ENCODE peak calls at places on chromosomes 5 and 9, in five cellular contexts. V is prostate gland, T is stomach, Y is breast epithelium, Q is suprapubic skin. X is an unnamed sample.

GRCh38 chr9:111928342-111928720 is 31.7 kb downstream of the UGCG start:
- DNase-seq in Y (no peak), V (no peak), Q (no peak), T (no peak), X (no peak)

GRCh38 chr5:77784735-77785134 is 8.6 kb upstream of the TBCA start:
- DNase-seq in V (no peak), Q (no peak), Y (no peak), T (no peak), X (no peak)

GRCh38 chr9:22469928-22470544 is 23.4 kb downstream of the DMRTA1 start:
- DNase-seq in Y (no peak), T (no peak), V (peak; percentile 13), Q (no peak), X (no peak)

GRCh38 chr5:67971223-67971830 is 244.2 kb upstream of the PIK3R1 start:
- DNase-seq in Q (no peak), V (no peak), Y (no peak), T (no peak), X (no peak)

GRCh38 chr9:115018547-115019435 is 88.4 kb upstream of the TNFSF8 start:
- DNase-seq in V (peak; percentile 33), Q (no peak), Y (no peak), T (no peak), X (no peak)

GRCh38 chr9:87336914-87337333 is 160.7 kb upstream of the DAPK1 start:
- DNase-seq in Y (no peak), V (peak; percentile 31), Q (no peak), T (peak; percentile 60), X (peak; percentile 82)

GRCh38 chr5:140131967-140132409 is 6.3 kb downstream of the IGIP start:
- DNase-seq in Y (no peak), Q (no peak), V (peak; percentile 33), T (peak; percentile 39), X (peak; percentile 90)

GRCh38 chr5:74767579-74767913 is 497 bp downstream of the NSA2 start:
- DNase-seq in Y (no peak), V (peak; percentile 4), Q (no peak), T (no peak), X (no peak)

GRCh38 chr5:127936439-127936972 is 147.1 kb upstream of the SLC12A2 start:
- DNase-seq in Q (no peak), T (no peak), Y (no peak), V (no peak), X (peak; percentile 75)

GRCh38 chr5:33180900-33181299 is 259.9 kb upstream of the TARS1 start:
- DNase-seq in Q (no peak), V (no peak), Y (no peak), T (no peak), X (no peak)

GRCh38 chr9:27473135-27473534 is 51.0 kb upstream of the IFNK start:
- DNase-seq in Y (peak; percentile 62), V (no peak), T (no peak), Q (peak; percentile 82), X (peak; percentile 92)

GRCh38 chr5:141513021-141513626 is 24.2 kb downstream of the PCDHGC5 start:
- DNase-seq in T (no peak), Q (no peak), V (peak; percentile 33), Y (no peak), X (no peak)

GRCh38 chr5:180289433-180289832 is 2.5 kb downstream of the MAPK9 start:
- DNase-seq in Q (no peak), V (peak; percentile 56), T (peak; percentile 76), Y (peak; percentile 32), X (no peak)
- TF ChIP-seq POLR2AphosphoS5 in Q (no peak), V (peak; percentile 32), T (no peak), Y (no peak), X (no peak)

GRCh38 chr9:120696551-120697230 is 17.6 kb downstream of the MEGF9 start:
- DNase-seq in Y (no peak), T (no peak), Q (no peak), V (no peak), X (no peak)
- H3K4me3 ChIP-seq in Y (no peak overlapping the region), T (no peak overlapping the region), Q (no peak overlapping the region), V (no peak overlapping the region), X (no peak overlapping the region)

GRCh38 chr5:72265032-72265903 is 54.8 kb downstream of the MRPS27 start:
- DNase-seq in Y (no peak), Q (no peak), V (no peak), T (no peak), X (no peak)

GRCh38 chr5:72267685-72268084 is 52.4 kb downstream of the MRPS27 start:
- DNase-seq in Q (no peak), T (no peak), V (no peak), Y (no peak), X (no peak)

GRCh38 chr5:72268753-72269410 is 51.2 kb downstream of the MRPS27 start:
- DNase-seq in V (no peak), Q (no peak), Y (peak; percentile 30), T (peak; percentile 34), X (no peak)

GRCh38 chr5:72268260-72268659 is 51.8 kb downstream of the MRPS27 start:
- DNase-seq in V (no peak), Q (no peak), Y (no peak), T (no peak), X (no peak)

GRCh38 chr5:72266862-72267261 is 53.2 kb downstream of the MRPS27 start:
- DNase-seq in T (no peak), Q (no peak), Y (no peak), V (no peak), X (no peak)
- TF ChIP-seq POLR2AphosphoS5 in T (no peak), Q (no peak), Y (no peak), V (no peak), X (no peak)

GRCh38 chr9:133658442-133659431 is 22.6 kb downstream of the DBH start:
- DNase-seq in Y (no peak), Q (no peak), V (peak; percentile 21), T (peak; percentile 52), X (no peak)
- H3K4me3 ChIP-seq in Y (peak overlapping the region; percentile 57), Q (peak overlapping the region; percentile 21), V (peak overlapping the region; percentile 4), T (peak overlapping the region; percentile 8), X (peak overlapping the region; percentile 19)

DNA sequence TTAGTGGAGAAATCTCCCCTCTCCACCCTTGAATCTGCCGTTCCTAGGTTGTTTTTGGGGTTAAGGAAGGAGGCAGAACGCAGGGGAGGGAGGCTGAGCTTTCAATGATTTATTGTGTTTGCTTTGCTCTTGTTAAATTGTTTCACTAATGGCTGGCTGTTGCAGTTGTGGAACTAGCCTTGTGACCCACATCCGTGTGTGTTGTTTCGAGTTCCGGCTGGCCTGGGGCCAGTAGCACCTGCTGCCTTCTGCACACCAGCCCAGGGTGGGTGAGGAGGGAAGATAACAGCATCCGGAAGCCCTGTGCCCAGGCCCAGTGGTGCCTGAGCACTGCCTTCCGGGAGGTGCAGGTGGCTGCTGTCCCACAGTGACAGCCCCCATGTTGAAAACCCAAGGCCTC is 3.6 kb downstream of the ERGIC1 start:
- DNase-seq in Q (no peak), Y (peak; percentile 72), T (peak; percentile 97), V (peak; percentile 95), X (no peak)
- TF ChIP-seq POLR2AphosphoS5 in Q (no peak), Y (no peak), T (peak; percentile 93), V (peak; percentile 99), X (no peak)

DNA sequence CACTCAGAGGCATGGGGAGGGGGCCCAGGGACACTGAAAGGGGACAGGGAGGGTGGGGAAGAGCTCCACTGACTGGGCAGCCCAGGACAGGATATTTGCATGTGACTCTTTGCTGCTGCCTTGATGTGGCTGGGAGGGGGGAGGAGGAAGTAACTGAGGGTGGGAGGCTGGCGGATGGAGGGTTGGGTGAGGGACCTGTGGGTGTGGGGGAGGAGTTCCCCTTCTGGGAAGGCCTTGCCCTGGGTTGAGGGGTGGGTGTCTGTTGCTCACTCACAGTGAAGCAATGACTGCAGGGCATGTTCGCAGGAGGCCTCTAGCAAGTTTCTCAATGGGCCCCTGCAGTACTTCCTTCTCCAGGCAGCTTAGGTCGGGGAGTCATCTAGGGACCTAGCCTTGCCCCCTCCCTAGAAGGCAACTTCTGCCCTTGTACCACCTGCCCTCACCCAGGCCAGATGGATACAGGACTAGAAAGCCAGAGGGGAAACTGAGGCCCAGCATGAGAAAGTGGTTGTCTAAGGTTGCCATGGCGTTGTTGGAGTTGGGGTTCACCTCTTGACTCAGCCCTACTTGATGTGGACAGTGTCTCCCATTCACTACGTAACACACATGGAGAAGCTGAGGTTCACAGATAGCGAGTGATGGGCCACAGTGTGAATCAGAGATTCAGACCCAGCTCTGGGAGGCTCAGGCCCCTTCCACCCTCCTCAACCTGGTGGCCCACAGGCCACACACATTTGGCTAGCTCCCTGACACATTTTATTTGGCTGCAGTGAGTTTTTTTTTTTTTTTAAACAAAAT is 3.0 kb downstream of the GRK6 start:
- DNase-seq in Y (no peak), T (peak; percentile 60), Q (no peak), V (no peak), X (no peak)
- H3K4me3 ChIP-seq in Y (no peak overlapping the region), T (no peak overlapping the region), Q (no peak overlapping the region), V (no peak overlapping the region), X (no peak overlapping the region)

DNA sequence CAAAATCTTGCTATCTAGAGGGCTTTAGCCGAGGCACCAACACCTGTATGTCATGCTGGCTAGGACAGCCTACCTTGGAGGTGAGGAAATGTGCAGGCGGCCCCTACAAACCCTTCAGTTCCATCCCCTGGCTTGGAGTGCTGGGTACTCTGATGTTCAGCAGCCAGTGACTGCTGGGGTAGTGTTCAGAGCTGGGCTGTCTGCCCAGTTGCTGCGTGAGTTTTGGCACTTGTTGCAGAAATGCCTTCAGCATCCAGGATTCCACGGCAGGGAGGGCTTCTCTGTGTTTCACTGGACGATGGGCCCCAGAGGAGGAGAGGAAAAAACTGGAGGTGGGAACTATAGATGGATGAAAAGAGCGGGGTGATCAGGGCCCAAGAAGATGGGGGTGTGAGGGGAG is 10.4 kb downstream of the SWI5 start:
- DNase-seq in V (no peak), Y (no peak), T (no peak), Q (no peak), X (no peak)
- TF ChIP-seq POLR2AphosphoS5 in V (no peak), Y (no peak), T (no peak), Q (no peak), X (no peak)

GRCh38 chr5:35617435-35618296 is at the start of gene SPEF2:
- DNase-seq in Y (peak; percentile 63), T (peak; percentile 82), V (peak; percentile 72), Q (peak; percentile 88), X (peak; percentile 93)

GRCh38 chr5:35618791-35619190 is 1.1 kb downstream of the SPEF2 start:
- DNase-seq in T (no peak), Q (no peak), V (no peak), Y (no peak), X (no peak)

GRCh38 chr5:35617060-35617434 is 616 bp upstream of the SPEF2 start:
- DNase-seq in Y (no peak), V (no peak), Q (no peak), T (no peak), X (no peak)

GRCh38 chr5:35622974-35623373 is 5.3 kb downstream of the SPEF2 start:
- DNase-seq in T (no peak), Y (no peak), Q (no peak), V (no peak), X (no peak)

GRCh38 chr5:35618297-35618636 is 604 bp downstream of the SPEF2 start:
- DNase-seq in T (no peak), Y (no peak), Q (no peak), V (no peak), X (no peak)
- H3K4me3 ChIP-seq in T (peak overlapping the region; percentile 66), Y (peak overlapping the region; percentile 82), Q (peak overlapping the region; percentile 75), V (peak overlapping the region; percentile 48), X (peak overlapping the region; percentile 74)

GRCh38 chr5:76363385-76364261 is 39.5 kb upstream of the IQGAP2 start:
- DNase-seq in Q (no peak), T (peak; percentile 74), V (no peak), Y (no peak), X (no peak)
- TF ChIP-seq POLR2AphosphoS5 in Q (no peak), T (no peak), V (no peak), Y (no peak), X (no peak)